ENCODE peak calls at places on chromosome 5, in eight cellular contexts. One of them, this sample, is unnamed.

GRCh38 chr5:138831703-138832102 is 43.4 kb downstream of the LRRTM2 start:
- DNase-seq in HCT116: no peak
- DNase-seq in HepG2: no peak
- DNase-seq in K562: no peak
- DNase-seq in SK-N-MC: no peak
- DNase-seq in endothelial cell of umbilical vein: no peak
- DNase-seq in GM12878: no peak
- DNase-seq in H1: no peak
- DNase-seq in this sample: no peak

GRCh38 chr5:177455036-177455660 is 8.5 kb downstream of the PRR7 start:
- DNase-seq in HCT116: peak; percentile 76
- DNase-seq in HepG2: peak; percentile 79
- DNase-seq in K562: peak; percentile 81
- DNase-seq in SK-N-MC: no peak
- DNase-seq in endothelial cell of umbilical vein: peak; percentile 75
- DNase-seq in GM12878: no peak
- DNase-seq in H1: no peak
- DNase-seq in this sample: peak; percentile 95

GRCh38 chr5:171667341-171668096 is 118.1 kb upstream of the SMIM23 start:
- DNase-seq in HCT116: no peak
- DNase-seq in HepG2: no peak
- DNase-seq in K562: no peak
- DNase-seq in SK-N-MC: no peak
- DNase-seq in endothelial cell of umbilical vein: peak; percentile 88
- DNase-seq in GM12878: no peak
- DNase-seq in H1: peak; percentile 56
- DNase-seq in this sample: peak; percentile 91

GRCh38 chr5:169648725-169649124 is 11.7 kb downstream of the DOCK2 start:
- DNase-seq in HCT116: no peak
- DNase-seq in HepG2: no peak
- DNase-seq in K562: no peak
- DNase-seq in SK-N-MC: no peak
- DNase-seq in endothelial cell of umbilical vein: no peak
- DNase-seq in GM12878: no peak
- DNase-seq in H1: no peak
- DNase-seq in this sample: no peak

GRCh38 chr5:14743601-14744295 is 79.2 kb downstream of the OTULIN start:
- DNase-seq in HCT116: no peak
- DNase-seq in HepG2: no peak
- DNase-seq in K562: no peak
- DNase-seq in SK-N-MC: no peak
- DNase-seq in endothelial cell of umbilical vein: peak; percentile 64
- DNase-seq in GM12878: no peak
- DNase-seq in H1: no peak
- DNase-seq in this sample: no peak

GRCh38 chr5:137148128-137148527 is 351.0 kb downstream of the SPOCK1 start:
- DNase-seq in HCT116: no peak
- DNase-seq in HepG2: no peak
- DNase-seq in K562: no peak
- DNase-seq in SK-N-MC: no peak
- DNase-seq in endothelial cell of umbilical vein: peak; percentile 56
- DNase-seq in GM12878: no peak
- DNase-seq in H1: no peak
- DNase-seq in this sample: no peak

GRCh38 chr5:168076561-168076991 is 214.9 kb upstream of the WWC1 start:
- DNase-seq in HCT116: peak; percentile 2
- DNase-seq in HepG2: peak; percentile 16
- DNase-seq in K562: no peak
- DNase-seq in SK-N-MC: no peak
- DNase-seq in endothelial cell of umbilical vein: no peak
- DNase-seq in GM12878: no peak
- DNase-seq in H1: peak; percentile 39
- DNase-seq in this sample: peak; percentile 72

GRCh38 chr5:172641359-172642045 is 439 bp downstream of the NEURL1B start:
- DNase-seq in HCT116: no peak
- DNase-seq in HepG2: no peak
- DNase-seq in K562: no peak
- DNase-seq in SK-N-MC: no peak
- DNase-seq in endothelial cell of umbilical vein: no peak
- DNase-seq in GM12878: no peak
- DNase-seq in H1: no peak
- DNase-seq in this sample: peak; percentile 70

GRCh38 chr5:172549708-172550095 is 91.4 kb upstream of the NEURL1B start:
- DNase-seq in HCT116: no peak
- DNase-seq in HepG2: no peak
- DNase-seq in K562: no peak
- DNase-seq in SK-N-MC: no peak
- DNase-seq in endothelial cell of umbilical vein: no peak
- DNase-seq in GM12878: no peak
- DNase-seq in H1: no peak
- DNase-seq in this sample: no peak

GRCh38 chr5:148791334-148791667 is 35.1 kb upstream of the ADRB2 start:
- DNase-seq in HCT116: no peak
- DNase-seq in HepG2: no peak
- DNase-seq in K562: no peak
- DNase-seq in SK-N-MC: no peak
- DNase-seq in endothelial cell of umbilical vein: peak; percentile 12
- DNase-seq in GM12878: peak; percentile 77
- DNase-seq in H1: no peak
- DNase-seq in this sample: no peak

GRCh38 chr5:152688561-152689274 is 283.6 kb upstream of the NMUR2 start:
- DNase-seq in HCT116: no peak
- DNase-seq in HepG2: no peak
- DNase-seq in K562: no peak
- DNase-seq in SK-N-MC: no peak
- DNase-seq in endothelial cell of umbilical vein: no peak
- DNase-seq in GM12878: no peak
- DNase-seq in H1: no peak
- DNase-seq in this sample: no peak

GRCh38 chr5:10828241-10828640 is 67.2 kb upstream of the DAP start:
- DNase-seq in HCT116: no peak
- DNase-seq in HepG2: no peak
- DNase-seq in K562: no peak
- DNase-seq in SK-N-MC: no peak
- DNase-seq in endothelial cell of umbilical vein: no peak
- DNase-seq in GM12878: no peak
- DNase-seq in H1: no peak
- DNase-seq in this sample: no peak

GRCh38 chr5:118808441-118808840 is 179.9 kb downstream of the DTWD2 start:
- DNase-seq in HCT116: no peak
- DNase-seq in HepG2: no peak
- DNase-seq in K562: no peak
- DNase-seq in SK-N-MC: no peak
- DNase-seq in endothelial cell of umbilical vein: no peak
- DNase-seq in GM12878: no peak
- DNase-seq in H1: no peak
- DNase-seq in this sample: no peak

DNA sequence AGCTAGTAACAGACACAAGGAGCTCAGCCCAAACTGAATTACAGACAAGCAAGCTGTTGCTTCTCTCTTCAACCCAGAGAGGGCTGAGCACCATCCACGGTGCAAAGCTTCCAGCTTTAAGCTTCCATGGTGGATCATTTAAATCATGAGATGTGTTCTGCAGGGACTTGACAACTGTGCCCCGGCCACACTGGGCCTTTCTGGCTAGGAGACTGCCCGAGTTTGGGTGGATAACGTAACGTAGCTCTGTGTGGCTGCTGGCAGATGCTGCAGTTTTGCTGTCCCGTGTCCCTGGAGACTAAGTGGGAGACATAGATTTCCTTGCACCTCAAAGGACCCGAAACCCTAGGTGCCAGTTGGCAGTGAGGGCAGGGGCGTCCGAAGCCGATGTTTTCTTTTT is 234.0 kb downstream of the IRX2 start:
- DNase-seq in HCT116: no peak
- DNase-seq in HepG2: no peak
- DNase-seq in K562: no peak
- DNase-seq in SK-N-MC: no peak
- DNase-seq in endothelial cell of umbilical vein: no peak
- DNase-seq in GM12878: no peak
- DNase-seq in H1: no peak
- DNase-seq in this sample: no peak
- TF ChIP-seq EZH2 in HCT116: no peak
- TF ChIP-seq EZH2 in HepG2: no peak
- TF ChIP-seq EZH2 in K562: no peak
- TF ChIP-seq EZH2 in SK-N-MC: no peak
- TF ChIP-seq EZH2 in endothelial cell of umbilical vein: no peak
- TF ChIP-seq EZH2 in GM12878: no peak
- TF ChIP-seq EZH2 in H1: no peak
- TF ChIP-seq EZH2 in this sample: no peak

GRCh38 chr5:112820246-112820645 is 40.8 kb upstream of the SRP19 start:
- DNase-seq in HCT116: no peak
- DNase-seq in HepG2: no peak
- DNase-seq in K562: no peak
- DNase-seq in SK-N-MC: no peak
- DNase-seq in endothelial cell of umbilical vein: no peak
- DNase-seq in GM12878: no peak
- DNase-seq in H1: no peak
- DNase-seq in this sample: no peak

GRCh38 chr5:112823181-112823580 is 37.9 kb upstream of the SRP19 start:
- DNase-seq in HCT116: no peak
- DNase-seq in HepG2: no peak
- DNase-seq in K562: no peak
- DNase-seq in SK-N-MC: no peak
- DNase-seq in endothelial cell of umbilical vein: no peak
- DNase-seq in GM12878: no peak
- DNase-seq in H1: no peak
- DNase-seq in this sample: no peak

GRCh38 chr5:112824197-112824596 is 36.9 kb upstream of the SRP19 start:
- DNase-seq in HCT116: no peak
- DNase-seq in HepG2: no peak
- DNase-seq in K562: no peak
- DNase-seq in SK-N-MC: no peak
- DNase-seq in endothelial cell of umbilical vein: no peak
- DNase-seq in GM12878: no peak
- DNase-seq in H1: no peak
- DNase-seq in this sample: no peak

GRCh38 chr5:112822456-112822855 is 38.6 kb upstream of the SRP19 start:
- DNase-seq in HCT116: no peak
- DNase-seq in HepG2: no peak
- DNase-seq in K562: no peak
- DNase-seq in SK-N-MC: no peak
- DNase-seq in endothelial cell of umbilical vein: no peak
- DNase-seq in GM12878: no peak
- DNase-seq in H1: no peak
- DNase-seq in this sample: no peak

DNA sequence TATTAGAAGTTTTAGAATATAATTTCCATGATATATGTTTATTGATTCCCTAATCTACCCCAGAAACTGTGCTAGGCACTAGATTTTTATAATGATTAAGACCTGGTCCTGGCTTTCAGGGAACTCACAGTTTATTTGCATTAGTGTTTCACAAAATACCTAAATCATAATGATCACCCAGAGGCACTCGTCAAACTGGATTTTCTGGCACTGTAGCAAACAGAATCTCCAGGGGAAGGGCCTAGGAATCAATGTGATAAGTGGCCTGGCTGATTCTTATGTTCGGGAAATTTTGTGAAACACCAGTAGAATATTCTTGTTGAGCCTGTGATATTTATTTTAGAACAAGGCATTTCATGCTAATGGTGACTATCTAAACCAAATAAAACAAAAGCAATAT is 37.4 kb upstream of the SRP19 start:
- DNase-seq in HCT116: no peak
- DNase-seq in HepG2: no peak
- DNase-seq in K562: no peak
- DNase-seq in SK-N-MC: no peak
- DNase-seq in endothelial cell of umbilical vein: no peak
- DNase-seq in GM12878: no peak
- DNase-seq in H1: no peak
- DNase-seq in this sample: no peak
- TF ChIP-seq POLR2AphosphoS5 in HCT116: no peak
- TF ChIP-seq POLR2AphosphoS5 in HepG2: no peak
- TF ChIP-seq POLR2AphosphoS5 in K562: no peak
- TF ChIP-seq POLR2AphosphoS5 in SK-N-MC: no peak
- TF ChIP-seq POLR2AphosphoS5 in endothelial cell of umbilical vein: no peak
- TF ChIP-seq POLR2AphosphoS5 in GM12878: no peak
- TF ChIP-seq POLR2AphosphoS5 in H1: no peak
- TF ChIP-seq POLR2AphosphoS5 in this sample: no peak

DNA sequence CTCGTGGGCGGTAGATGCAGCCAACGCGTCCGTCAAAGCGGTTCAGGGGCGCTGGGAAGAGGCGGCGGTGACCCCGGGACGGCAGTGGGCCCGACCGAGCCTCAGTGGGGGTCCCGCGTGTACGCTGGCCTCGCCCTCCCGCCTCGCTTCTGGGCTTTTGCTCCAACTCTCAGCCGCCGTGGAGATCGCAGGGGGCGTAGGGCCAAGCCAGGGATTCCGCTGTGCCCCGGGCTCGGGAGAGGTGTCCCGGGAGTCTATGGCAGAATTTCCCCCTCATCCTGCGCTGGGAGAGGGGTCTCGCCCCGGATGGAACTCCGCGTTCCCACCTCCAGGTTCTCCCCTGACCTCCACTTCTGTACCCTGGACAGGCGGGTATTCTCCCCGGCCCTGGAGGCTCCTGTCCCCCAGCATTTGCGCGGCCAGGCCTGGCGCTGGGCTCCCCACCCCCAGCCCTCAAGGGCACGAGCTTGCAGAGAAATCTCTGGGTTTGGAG is 131.9 kb downstream of the MRPL36 start:
- DNase-seq in HCT116: no peak
- DNase-seq in HepG2: no peak
- DNase-seq in K562: no peak
- DNase-seq in SK-N-MC: no peak
- DNase-seq in endothelial cell of umbilical vein: no peak
- DNase-seq in GM12878: no peak
- DNase-seq in H1: no peak
- DNase-seq in this sample: peak; percentile 29
- TF ChIP-seq EZH2 in HCT116: no peak
- TF ChIP-seq EZH2 in HepG2: no peak
- TF ChIP-seq EZH2 in K562: no peak
- TF ChIP-seq EZH2 in SK-N-MC: no peak
- TF ChIP-seq EZH2 in endothelial cell of umbilical vein: peak; percentile 72
- TF ChIP-seq EZH2 in GM12878: no peak
- TF ChIP-seq EZH2 in H1: no peak
- TF ChIP-seq EZH2 in this sample: no peak

GRCh38 chr5:150295741-150296486 is 6.3 kb upstream of the CAMK2A start:
- DNase-seq in HCT116: no peak
- DNase-seq in HepG2: no peak
- DNase-seq in K562: no peak
- DNase-seq in SK-N-MC: no peak
- DNase-seq in endothelial cell of umbilical vein: no peak
- DNase-seq in GM12878: no peak
- DNase-seq in H1: no peak
- DNase-seq in this sample: no peak

GRCh38 chr5:150298701-150299451 is 3.8 kb downstream of the ARSI start:
- DNase-seq in HCT116: no peak
- DNase-seq in HepG2: no peak
- DNase-seq in K562: no peak
- DNase-seq in SK-N-MC: no peak
- DNase-seq in endothelial cell of umbilical vein: no peak
- DNase-seq in GM12878: no peak
- DNase-seq in H1: no peak
- DNase-seq in this sample: no peak

GRCh38 chr5:150297934-150298595 is 4.6 kb downstream of the ARSI start:
- DNase-seq in HCT116: no peak
- DNase-seq in HepG2: no peak
- DNase-seq in K562: no peak
- DNase-seq in SK-N-MC: no peak
- DNase-seq in endothelial cell of umbilical vein: no peak
- DNase-seq in GM12878: no peak
- DNase-seq in H1: no peak
- DNase-seq in this sample: no peak

GRCh38 chr5:150296496-150296895 is 6.2 kb downstream of the ARSI start:
- DNase-seq in HCT116: no peak
- DNase-seq in HepG2: no peak
- DNase-seq in K562: no peak
- DNase-seq in SK-N-MC: no peak
- DNase-seq in endothelial cell of umbilical vein: no peak
- DNase-seq in GM12878: no peak
- DNase-seq in H1: no peak
- DNase-seq in this sample: no peak

GRCh38 chr5:150297236-150297890 is 5.3 kb downstream of the ARSI start:
- DNase-seq in HCT116: no peak
- DNase-seq in HepG2: no peak
- DNase-seq in K562: no peak
- DNase-seq in SK-N-MC: no peak
- DNase-seq in endothelial cell of umbilical vein: no peak
- DNase-seq in GM12878: no peak
- DNase-seq in H1: no peak
- DNase-seq in this sample: no peak
- TF ChIP-seq POLR2AphosphoS5 in HCT116: no peak
- TF ChIP-seq POLR2AphosphoS5 in HepG2: no peak
- TF ChIP-seq POLR2AphosphoS5 in K562: no peak
- TF ChIP-seq POLR2AphosphoS5 in SK-N-MC: no peak
- TF ChIP-seq POLR2AphosphoS5 in endothelial cell of umbilical vein: no peak
- TF ChIP-seq POLR2AphosphoS5 in GM12878: no peak
- TF ChIP-seq POLR2AphosphoS5 in H1: no peak
- TF ChIP-seq POLR2AphosphoS5 in this sample: no peak